ENCODE peak calls at places on chromosomes 4 and X, in six cellular contexts. D is left ventricle myocardium inferior; I is activated T-cell treated with anti-CD3 and anti-CD28 coated beads, Interleukin-2, amount 50 U/mL, for 72 hours; K is tibial nerve; Q is HCT116; A is right atrium auricular region. Z is an unnamed sample.

GRCh38 chr4:163331629-163332360 is 601 bp downstream of the NPY1R start:
- DNase-seq in D (peak), A (no peak), K (no peak), Q (no peak), I (no peak), Z (no peak)

GRCh38 chr4:129362685-129363274 is 266.8 kb downstream of the C4orf33 start:
- DNase-seq in A (no peak), K (peak), D (peak), I (peak), Q (peak), Z (no peak)

GRCh38 chrX:70042399-70043371 is 7.1 kb downstream of the AWAT2 start:
- DNase-seq in Q (peak), D (no peak), A (no peak), K (no peak), I (no peak), Z (no peak)

GRCh38 chr4:132230025-132230424 is 919.1 kb upstream of the PCDH10 start:
- DNase-seq in A (no peak), K (no peak), Q (no peak), I (no peak), D (no peak), Z (no peak)

GRCh38 chrX:24396930-24397277 is 36.5 kb downstream of the SUPT20HL1 start:
- DNase-seq in K (no peak), Q (no peak), I (no peak), A (no peak), D (no peak), Z (no peak)

GRCh38 chr4:168534535-168534934 is 37.7 kb downstream of the PALLD start:
- DNase-seq in A (no peak), Q (no peak), D (no peak), K (no peak), I (no peak), Z (no peak)

GRCh38 chr4:89298788-89299152 is 8.8 kb downstream of the GPRIN3 start:
- DNase-seq in K (no peak), I (no peak), D (no peak), Q (no peak), A (no peak), Z (no peak)

GRCh38 chrX:1464282-1465131 is 11.8 kb upstream of the ASMTL start:
- DNase-seq in K (no peak), I (peak), D (no peak), A (peak), Q (no peak), Z (peak)

GRCh38 chr4:161208564-161208963 is 955.2 kb downstream of the FSTL5 start:
- DNase-seq in I (no peak), D (no peak), K (no peak), Q (no peak), A (no peak), Z (no peak)

GRCh38 chr4:150131581-150132228 is 53.5 kb downstream of the DCLK2 start:
- DNase-seq in I (no peak), A (no peak), D (no peak), K (no peak), Q (no peak), Z (no peak)

GRCh38 chrX:100687128-100687527 is 43.1 kb downstream of the SRPX2 start:
- DNase-seq in K (no peak), Q (no peak), A (no peak), D (no peak), I (peak), Z (no peak)

GRCh38 chr4:30837131-30837539 is 117.0 kb downstream of the PCDH7 start:
- DNase-seq in D (no peak), K (no peak), A (no peak), Q (peak), I (no peak), Z (no peak)

GRCh38 chr4:183241771-183242170 is 78.3 kb downstream of the CLDN22 start:
- DNase-seq in A (no peak), I (no peak), K (no peak), D (no peak), Q (no peak), Z (no peak)

GRCh38 chr4:72569719-72570235 is 756 bp upstream of the ADAMTS3 start:
- DNase-seq in A (no peak), K (no peak), Q (no peak), D (no peak), I (no peak), Z (no peak)

GRCh38 chr4:122044496-122044895 is 92.6 kb upstream of the TRPC3 start:
- DNase-seq in D (no peak), A (no peak), I (no peak), K (no peak), Q (no peak), Z (no peak)

Z was measured in lung.